ENCODE peak calls at places on chromosomes 7 and 10, in seven cellular contexts. One of them, this sample, is unnamed.

GRCh38 chr10:125020871-125021270 is 78.9 kb downstream of the ZRANB1 start:
- DNase-seq in GM23248: no peak
- DNase-seq in SJSA1: no peak
- DNase-seq in left lung: no peak
- DNase-seq in pancreas: no peak
- DNase-seq in coronary artery: no peak
- DNase-seq in GM23338: no peak
- DNase-seq in this sample: no peak

GRCh38 chr10:35328404-35329037 is 7.8 kb upstream of the CCNY start:
- DNase-seq in pancreas: no peak
- DNase-seq in left lung: no peak
- DNase-seq in coronary artery: no peak
- DNase-seq in GM23338: no peak
- DNase-seq in SJSA1: no peak
- DNase-seq in GM23248: peak; percentile 86
- DNase-seq in this sample: no peak

GRCh38 chr7:47682874-47683273 is 101.0 kb upstream of the TNS3 start:
- DNase-seq in coronary artery: no peak
- DNase-seq in GM23248: no peak
- DNase-seq in pancreas: no peak
- DNase-seq in SJSA1: no peak
- DNase-seq in GM23338: no peak
- DNase-seq in left lung: no peak
- DNase-seq in this sample: no peak

GRCh38 chr10:23095966-23096813 is 811 bp downstream of the MSRB2 start:
- DNase-seq in coronary artery: peak; percentile 75
- DNase-seq in GM23338: peak; percentile 67
- DNase-seq in pancreas: peak; percentile 26
- DNase-seq in GM23248: peak; percentile 85
- DNase-seq in SJSA1: no peak
- DNase-seq in left lung: peak; percentile 47
- DNase-seq in this sample: peak; percentile 48

GRCh38 chr7:13069832-13070231 is 382.4 kb downstream of the ARL4A start:
- DNase-seq in left lung: no peak
- DNase-seq in coronary artery: no peak
- DNase-seq in GM23338: no peak
- DNase-seq in SJSA1: no peak
- DNase-seq in pancreas: no peak
- DNase-seq in GM23248: no peak
- DNase-seq in this sample: no peak

GRCh38 chr7:19663816-19664531 is 44.9 kb downstream of the POLR1F start:
- DNase-seq in pancreas: no peak
- DNase-seq in GM23338: no peak
- DNase-seq in SJSA1: no peak
- DNase-seq in coronary artery: no peak
- DNase-seq in GM23248: no peak
- DNase-seq in left lung: no peak
- DNase-seq in this sample: no peak

GRCh38 chr7:121107923-121108498 is 119.5 kb downstream of the CPED1 start:
- DNase-seq in GM23248: peak; percentile 81
- DNase-seq in GM23338: peak; percentile 85
- DNase-seq in left lung: no peak
- DNase-seq in coronary artery: no peak
- DNase-seq in SJSA1: no peak
- DNase-seq in pancreas: no peak
- DNase-seq in this sample: no peak

GRCh38 chr7:113444281-113444680 is 325.9 kb upstream of the SMIM30 start:
- DNase-seq in GM23248: peak; percentile 16
- DNase-seq in pancreas: no peak
- DNase-seq in coronary artery: no peak
- DNase-seq in GM23338: no peak
- DNase-seq in left lung: no peak
- DNase-seq in SJSA1: no peak
- DNase-seq in this sample: no peak

GRCh38 chr10:32139223-32140073 is 83.2 kb upstream of the KIF5B start:
- DNase-seq in GM23338: peak; percentile 88
- DNase-seq in pancreas: peak; percentile 41
- DNase-seq in GM23248: peak; percentile 98
- DNase-seq in left lung: peak; percentile 90
- DNase-seq in coronary artery: peak; percentile 91
- DNase-seq in SJSA1: peak; percentile 92
- DNase-seq in this sample: peak; percentile 49

GRCh38 chr10:83527934-83528333 is 611.4 kb upstream of the GHITM start:
- DNase-seq in GM23338: no peak
- DNase-seq in GM23248: no peak
- DNase-seq in left lung: no peak
- DNase-seq in pancreas: no peak
- DNase-seq in SJSA1: no peak
- DNase-seq in coronary artery: no peak
- DNase-seq in this sample: no peak

GRCh38 chr7:79653136-79653631 is 199.7 kb upstream of the MAGI2 start:
- DNase-seq in GM23248: no peak
- DNase-seq in left lung: no peak
- DNase-seq in pancreas: no peak
- DNase-seq in GM23338: no peak
- DNase-seq in SJSA1: no peak
- DNase-seq in coronary artery: no peak
- DNase-seq in this sample: no peak

GRCh38 chr10:46550076-46550790 is 6.2 kb downstream of the GPRIN2 start:
- DNase-seq in GM23248: no peak
- DNase-seq in SJSA1: peak; percentile 49
- DNase-seq in pancreas: peak; percentile 14
- DNase-seq in left lung: peak; percentile 32
- DNase-seq in GM23338: no peak
- DNase-seq in coronary artery: peak; percentile 75
- DNase-seq in this sample: no peak

GRCh38 chr7:36970551-36971514 is 246.5 kb upstream of the AOAH start:
- DNase-seq in coronary artery: no peak
- DNase-seq in GM23338: no peak
- DNase-seq in SJSA1: no peak
- DNase-seq in GM23248: no peak
- DNase-seq in pancreas: no peak
- DNase-seq in left lung: no peak
- DNase-seq in this sample: no peak

GRCh38 chr10:15091418-15091817 is 2.8 kb upstream of the ACBD7 start:
- DNase-seq in SJSA1: no peak
- DNase-seq in pancreas: no peak
- DNase-seq in GM23338: no peak
- DNase-seq in coronary artery: no peak
- DNase-seq in GM23248: no peak
- DNase-seq in left lung: no peak
- DNase-seq in this sample: no peak

GRCh38 chr7:29843106-29843505 is 36.8 kb downstream of the WIPF3 start:
- DNase-seq in left lung: no peak
- DNase-seq in GM23338: no peak
- DNase-seq in GM23248: no peak
- DNase-seq in coronary artery: no peak
- DNase-seq in pancreas: no peak
- DNase-seq in SJSA1: no peak
- DNase-seq in this sample: no peak

GRCh38 chr10:16967866-16968721 is 150.9 kb upstream of the RSU1 start:
- DNase-seq in GM23248: peak; percentile 87
- DNase-seq in SJSA1: peak; percentile 83
- DNase-seq in pancreas: no peak
- DNase-seq in coronary artery: no peak
- DNase-seq in left lung: no peak
- DNase-seq in GM23338: peak; percentile 68
- DNase-seq in this sample: no peak

GRCh38 chr7:31816810-31817209 is 129.8 kb downstream of the PPP1R17 start:
- DNase-seq in SJSA1: no peak
- DNase-seq in GM23248: peak; percentile 12
- DNase-seq in coronary artery: no peak
- DNase-seq in left lung: no peak
- DNase-seq in GM23338: no peak
- DNase-seq in pancreas: no peak
- DNase-seq in this sample: no peak

GRCh38 chr7:106313966-106314365 is 29.2 kb upstream of the NAMPT start:
- DNase-seq in pancreas: no peak
- DNase-seq in SJSA1: no peak
- DNase-seq in GM23248: no peak
- DNase-seq in GM23338: no peak
- DNase-seq in left lung: no peak
- DNase-seq in coronary artery: no peak
- DNase-seq in this sample: no peak

GRCh38 chr7:17152698-17153097 is 145.8 kb upstream of the AHR start:
- DNase-seq in left lung: no peak
- DNase-seq in GM23338: no peak
- DNase-seq in coronary artery: no peak
- DNase-seq in SJSA1: no peak
- DNase-seq in GM23248: no peak
- DNase-seq in pancreas: no peak
- DNase-seq in this sample: no peak

GRCh38 chr10:133356549-133356948 is 1.3 kb downstream of the FUOM start:
- DNase-seq in GM23248: no peak
- DNase-seq in GM23338: no peak
- DNase-seq in coronary artery: no peak
- DNase-seq in SJSA1: no peak
- DNase-seq in pancreas: no peak
- DNase-seq in left lung: no peak
- DNase-seq in this sample: no peak

GRCh38 chr10:122112625-122113160 is 123.7 kb downstream of the TACC2 start:
- DNase-seq in GM23248: peak; percentile 98
- DNase-seq in GM23338: peak; percentile 86
- DNase-seq in left lung: peak; percentile 79
- DNase-seq in coronary artery: peak; percentile 96
- DNase-seq in SJSA1: peak; percentile 94
- DNase-seq in pancreas: peak; percentile 89
- DNase-seq in this sample: peak; percentile 90

GRCh38 chr10:18486444-18486843 is 164.9 kb downstream of the NSUN6 start:
- DNase-seq in coronary artery: no peak
- DNase-seq in pancreas: no peak
- DNase-seq in left lung: no peak
- DNase-seq in SJSA1: no peak
- DNase-seq in GM23338: no peak
- DNase-seq in GM23248: no peak
- DNase-seq in this sample: no peak

GRCh38 chr7:141072548-141073172 is 1.2 kb upstream of the TMEM178B start:
- DNase-seq in SJSA1: no peak
- DNase-seq in pancreas: peak; percentile 49
- DNase-seq in left lung: no peak
- DNase-seq in coronary artery: no peak
- DNase-seq in GM23248: peak; percentile 80
- DNase-seq in GM23338: peak; percentile 70
- DNase-seq in this sample: peak; percentile 87

GRCh38 chr10:100303724-100304319 is 17.3 kb upstream of the BLOC1S2 start:
- DNase-seq in left lung: no peak
- DNase-seq in pancreas: no peak
- DNase-seq in coronary artery: no peak
- DNase-seq in SJSA1: no peak
- DNase-seq in GM23248: peak; percentile 70
- DNase-seq in GM23338: peak; percentile 79
- DNase-seq in this sample: no peak

DNA sequence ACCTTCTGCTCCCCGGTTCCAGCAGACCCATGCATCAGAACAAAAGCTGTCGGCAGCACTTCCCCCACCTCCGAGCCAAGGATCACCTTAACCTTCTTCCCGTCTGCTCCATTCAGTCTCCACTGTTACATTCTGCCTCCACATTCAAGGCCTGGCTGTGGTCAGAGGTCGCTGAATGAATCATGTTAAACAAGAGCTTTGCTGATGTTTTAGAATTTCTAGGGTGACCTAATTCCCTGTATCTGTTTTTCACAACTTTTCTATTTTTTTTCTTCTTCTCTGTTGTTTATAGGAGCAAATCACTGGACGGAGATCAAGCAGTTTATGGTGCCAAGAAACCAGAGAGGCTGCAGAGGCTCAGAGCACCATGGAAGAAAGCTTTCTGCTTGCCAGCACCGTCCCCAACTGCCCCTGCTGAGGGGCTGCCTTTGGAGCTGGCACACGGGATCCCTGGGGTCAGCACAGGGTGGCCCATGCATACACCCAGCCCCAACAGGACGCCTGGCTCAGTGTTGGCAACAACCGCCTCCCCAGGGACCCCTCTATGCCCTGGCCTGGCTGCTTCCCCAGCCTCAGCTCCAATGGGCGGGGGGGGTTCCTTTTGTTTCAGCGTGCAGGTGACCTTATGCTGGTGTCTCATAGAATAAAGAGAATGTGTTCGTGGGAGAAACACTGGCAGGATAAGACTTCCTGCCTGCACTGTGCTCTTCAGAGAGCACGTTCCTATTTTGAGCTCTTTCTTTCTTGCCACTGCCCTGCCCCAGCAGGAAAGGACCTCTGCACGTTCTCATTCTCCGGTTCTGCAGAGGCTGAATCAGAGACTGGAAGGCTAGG is 182.7 kb upstream of the LYZL2 start:
- DNase-seq in left lung: no peak
- DNase-seq in SJSA1: peak; percentile 56
- DNase-seq in GM23248: peak; percentile 90
- DNase-seq in pancreas: no peak
- DNase-seq in coronary artery: peak; percentile 81
- DNase-seq in GM23338: no peak
- DNase-seq in this sample: peak; percentile 66
- H3K27ac ChIP-seq in left lung: peak overlapping the region; percentile 83
- H3K27ac ChIP-seq in SJSA1: no peak overlapping the region
- H3K27ac ChIP-seq in GM23248: peak overlapping the region; percentile 37
- H3K27ac ChIP-seq in pancreas: no peak overlapping the region
- H3K27ac ChIP-seq in coronary artery: peak overlapping the region; percentile 42
- H3K27ac ChIP-seq in GM23338: no peak overlapping the region
- H3K27ac ChIP-seq in this sample: peak overlapping the region; percentile 92

GRCh38 chr10:11165591-11166543 is 148.2 kb downstream of the CELF2 start:
- DNase-seq in GM23248: peak; percentile 53
- DNase-seq in left lung: no peak
- DNase-seq in SJSA1: no peak
- DNase-seq in coronary artery: no peak
- DNase-seq in pancreas: no peak
- DNase-seq in GM23338: peak; percentile 85
- DNase-seq in this sample: peak; percentile 74
- H3K27ac ChIP-seq in GM23248: peak overlapping the region; percentile 13
- H3K27ac ChIP-seq in left lung: peak overlapping the region; percentile 83
- H3K27ac ChIP-seq in SJSA1: no peak overlapping the region
- H3K27ac ChIP-seq in coronary artery: peak overlapping the region; percentile 80
- H3K27ac ChIP-seq in pancreas: peak overlapping the region; percentile 65
- H3K27ac ChIP-seq in GM23338: peak overlapping the region; percentile 17
- H3K27ac ChIP-seq in this sample: peak overlapping the region; percentile 23

GRCh38 chr10:79275105-79275430 is 72.2 kb upstream of the PPIF start:
- DNase-seq in left lung: no peak
- DNase-seq in SJSA1: no peak
- DNase-seq in coronary artery: no peak
- DNase-seq in pancreas: no peak
- DNase-seq in GM23248: no peak
- DNase-seq in GM23338: no peak
- DNase-seq in this sample: no peak
- H3K27ac ChIP-seq in left lung: peak overlapping the region; percentile 19
- H3K27ac ChIP-seq in SJSA1: no peak overlapping the region
- H3K27ac ChIP-seq in coronary artery: peak overlapping the region; percentile 79
- H3K27ac ChIP-seq in pancreas: peak overlapping the region; percentile 63
- H3K27ac ChIP-seq in GM23248: peak overlapping the region; percentile 92
- H3K27ac ChIP-seq in GM23338: no peak overlapping the region
- H3K27ac ChIP-seq in this sample: no peak overlapping the region

GRCh38 chr7:87059525-87060287 is at the start of gene ELAPOR2:
- DNase-seq in GM23338: peak; percentile 88
- DNase-seq in pancreas: peak; percentile 72
- DNase-seq in left lung: peak; percentile 81
- DNase-seq in GM23248: peak; percentile 77
- DNase-seq in SJSA1: peak; percentile 44
- DNase-seq in coronary artery: peak; percentile 79
- DNase-seq in this sample: peak; percentile 84
- H3K27ac ChIP-seq in GM23338: no peak within 1 kb of the TSS
- H3K27ac ChIP-seq in pancreas: peak within 1 kb of the TSS; percentile 30
- H3K27ac ChIP-seq in left lung: peak within 1 kb of the TSS; percentile 69
- H3K27ac ChIP-seq in GM23248: no peak within 1 kb of the TSS
- H3K27ac ChIP-seq in SJSA1: no peak within 1 kb of the TSS
- H3K27ac ChIP-seq in coronary artery: peak within 1 kb of the TSS; percentile 62
- H3K27ac ChIP-seq in this sample: peak within 1 kb of the TSS; percentile 59

This sample was measured in thyroid gland.